ENCODE peak calls at places on chromosome 2, in ten cellular contexts. I is OCI-LY7, Q is Peyer's patch, U is colonic mucosa, B is epithelial cell of esophagus, G is upper lobe of right lung, P is body of pancreas, T is GM12864, F is type B pancreatic cell, M is mammary epithelial cell. W is an unnamed sample.

GRCh38 chr2:122019729-122020128 is 264.3 kb downstream of the TSN start:
- DNase-seq in U (peak; percentile 72), F (no peak), T (no peak), B (no peak), P (peak; percentile 80), G (no peak), Q (no peak), I (no peak), M (no peak), W (peak; percentile 54)

GRCh38 chr2:221844187-221844586 is 272.1 kb upstream of the EPHA4 start:
- DNase-seq in G (no peak), P (no peak), I (no peak), U (no peak), Q (no peak), M (no peak), F (no peak), T (no peak), B (no peak), W (no peak)

GRCh38 chr2:150156415-150156814 is 331.1 kb downstream of the RND3 start:
- DNase-seq in I (no peak), M (no peak), F (no peak), U (no peak), G (no peak), T (no peak), B (no peak), P (no peak), Q (no peak), W (no peak)

GRCh38 chr2:94861308-94862152 is 9.7 kb upstream of the TEKT4 start:
- DNase-seq in I (no peak), M (no peak), G (peak; percentile 58), P (no peak), B (no peak), F (peak; percentile 64), U (no peak), Q (no peak), T (no peak), W (peak; percentile 82)

GRCh38 chr2:240465765-240466578 is 30.5 kb downstream of the GPC1 start:
- DNase-seq in T (no peak), B (no peak), Q (peak; percentile 11), I (no peak), U (no peak), F (peak; percentile 70), P (peak; percentile 1), M (no peak), G (no peak), W (no peak)

GRCh38 chr2:241878007-241878970 is 8.8 kb downstream of the RTP5 start:
- DNase-seq in P (peak; percentile 67), I (peak; percentile 65), M (peak; percentile 41), T (no peak), G (peak; percentile 83), B (peak; percentile 67), U (peak; percentile 83), Q (peak; percentile 67), F (no peak), W (no peak)

GRCh38 chr2:119517433-119517832 is 6.8 kb downstream of the SCTR start:
- DNase-seq in I (peak; percentile 47), T (peak; percentile 29), P (peak; percentile 81), Q (peak; percentile 25), M (peak; percentile 27), B (peak; percentile 57), G (peak; percentile 88), U (peak; percentile 75), F (no peak), W (no peak)

GRCh38 chr2:170391018-170391417 is 213.1 kb downstream of the MYO3B start:
- DNase-seq in U (no peak), G (no peak), F (no peak), Q (no peak), M (no peak), T (no peak), I (no peak), B (no peak), P (no peak), W (no peak)

GRCh38 chr2:199975297-199975895 is 20.0 kb downstream of the MAIP1 start:
- DNase-seq in M (no peak), F (no peak), P (no peak), U (no peak), B (peak; percentile 29), G (no peak), I (no peak), Q (no peak), T (no peak), W (no peak)

GRCh38 chr2:229825476-229825875 is 96.3 kb downstream of the TRIP12 start:
- DNase-seq in Q (no peak), U (no peak), G (no peak), I (no peak), B (no peak), F (no peak), P (no peak), T (no peak), M (no peak), W (no peak)

GRCh38 chr2:197614532-197614931 is 60.9 kb downstream of the RFTN2 start:
- DNase-seq in I (no peak), U (peak; percentile 51), T (no peak), F (no peak), Q (no peak), M (no peak), P (no peak), B (peak; percentile 14), G (no peak), W (no peak)

GRCh38 chr2:74835831-74836674 is 2.1 kb downstream of the HK2 start:
- DNase-seq in U (peak; percentile 34), I (peak; percentile 80), F (no peak), M (peak; percentile 42), G (no peak), T (no peak), Q (peak; percentile 37), P (no peak), B (peak; percentile 69), W (no peak)

GRCh38 chr2:240435457-240435954 is at the start of gene GPC1:
- DNase-seq in G (peak; percentile 88), P (peak; percentile 79), Q (peak; percentile 64), M (peak; percentile 83), I (peak; percentile 78), T (no peak), B (peak; percentile 85), F (no peak), U (peak; percentile 71), W (no peak)

DNA sequence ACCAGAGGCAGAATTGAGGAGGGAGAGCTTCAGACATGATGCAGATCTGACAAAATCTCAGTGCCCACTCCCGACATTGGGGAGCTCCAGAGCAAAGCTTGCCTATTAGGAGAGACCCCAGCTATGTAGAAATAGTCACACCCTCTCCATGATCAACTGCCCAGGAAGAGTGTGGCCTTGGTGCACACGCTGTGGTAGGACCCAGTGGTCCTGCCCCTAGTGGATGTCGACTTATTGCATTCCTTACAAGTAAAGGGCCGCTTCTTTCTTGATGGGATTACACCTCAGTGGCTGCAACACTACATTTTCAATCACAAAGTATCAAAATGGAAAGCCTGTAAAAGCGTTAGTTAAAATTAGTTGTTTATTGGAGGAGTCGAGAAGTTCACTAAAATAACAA is 64.2 kb downstream of the VRK2 start:
- DNase-seq in B (no peak), U (no peak), I (no peak), M (no peak), T (no peak), P (no peak), Q (no peak), G (no peak), F (no peak), W (no peak)
- TF ChIP-seq CTCF in B (no peak), U (no peak), I (peak; percentile 34), M (no peak), T (peak; percentile 12), P (no peak), Q (no peak), G (no peak), F (no peak), W (no peak)

GRCh38 chr2:23617167-23617787 is 232.3 kb downstream of the KLHL29 start:
- DNase-seq in T (no peak), U (no peak), B (no peak), G (peak; percentile 80), P (peak; percentile 48), F (no peak), Q (no peak), I (no peak), M (no peak), W (no peak)
- TF ChIP-seq CTCF in T (no peak), U (no peak), B (peak; percentile 32), G (peak; percentile 61), P (no peak), F (peak; percentile 58), Q (peak; percentile 17), I (no peak), M (peak; percentile 31), W (no peak)

DNA sequence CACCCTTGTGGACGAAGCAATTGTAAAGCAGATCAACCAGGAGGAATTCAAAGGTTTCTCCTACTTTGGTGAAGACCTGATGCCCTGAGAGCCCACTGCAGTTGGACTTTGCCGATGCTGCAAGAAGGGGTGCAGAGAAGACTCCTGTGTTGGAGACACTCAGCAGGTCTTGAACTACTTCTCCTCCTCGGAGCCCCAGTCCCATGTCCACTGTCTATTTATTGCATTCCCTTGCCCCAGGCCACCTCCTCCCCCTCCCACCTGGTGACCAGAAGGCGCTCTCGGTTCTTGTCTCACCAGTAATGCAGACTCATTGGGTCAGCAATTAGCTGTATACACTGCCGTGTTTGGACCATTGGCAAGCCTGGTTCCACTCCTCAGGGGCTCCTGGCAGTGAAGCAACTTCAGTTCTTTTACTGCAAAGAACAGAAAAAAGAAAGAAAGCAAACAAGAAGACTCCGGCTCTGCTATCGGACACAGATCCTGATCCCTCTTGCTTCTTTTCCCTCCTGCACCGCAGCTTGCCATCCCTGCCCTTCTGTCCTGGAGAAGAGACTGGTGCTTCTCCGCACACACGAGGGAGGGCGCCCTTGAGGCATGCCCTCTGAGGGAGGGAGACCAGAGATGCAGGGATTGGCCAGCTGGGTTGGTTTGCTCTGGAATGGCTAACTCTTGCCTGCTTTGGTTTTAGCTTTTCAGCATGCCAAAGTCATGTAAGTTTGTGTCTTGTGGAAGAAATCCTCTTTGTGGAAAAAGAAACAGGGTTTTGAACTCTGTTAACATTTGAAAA is 112.2 kb upstream of the EPAS1 start:
- DNase-seq in Q (no peak), T (no peak), U (no peak), I (no peak), P (no peak), M (no peak), G (no peak), B (no peak), F (peak; percentile 48), W (no peak)
- TF ChIP-seq CTCF in Q (no peak), T (peak; percentile 17), U (no peak), I (no peak), P (no peak), M (no peak), G (peak; percentile 17), B (peak; percentile 6), F (no peak), W (no peak)

GRCh38 chr2:173719471-173719870 is 245.7 kb downstream of the SP3 start:
- DNase-seq in T (no peak), M (no peak), G (no peak), B (no peak), F (no peak), U (no peak), P (no peak), Q (no peak), I (no peak), W (no peak)

GRCh38 chr2:173716458-173717052 is 248.6 kb downstream of the SP3 start:
- DNase-seq in Q (no peak), T (no peak), F (no peak), G (no peak), P (no peak), U (no peak), I (no peak), B (peak; percentile 79), M (peak; percentile 72), W (no peak)

GRCh38 chr2:173715483-173715882 is 249.7 kb downstream of the SP3 start:
- DNase-seq in F (no peak), B (peak; percentile 80), P (no peak), U (no peak), T (no peak), Q (no peak), I (no peak), G (no peak), M (peak; percentile 59), W (no peak)

GRCh38 chr2:173720310-173720709 is 244.9 kb downstream of the SP3 start:
- DNase-seq in M (no peak), B (peak; percentile 48), I (no peak), U (no peak), T (no peak), G (no peak), Q (no peak), P (no peak), F (no peak), W (no peak)
- TF ChIP-seq CTCF in M (no peak), B (peak; percentile 16), I (no peak), U (no peak), T (no peak), G (no peak), Q (no peak), P (no peak), F (peak; percentile 26), W (no peak)

W was measured in osteocyte.